ENCODE peak calls at places on chromosome 10, in five cellular contexts. One of them, this sample, is unnamed.

GRCh38 chr10:135601-136464 is 578 bp downstream of the ZMYND11 start:
- DNase-seq in transverse colon: peak
- DNase-seq in HCT116: no peak
- DNase-seq in sigmoid colon: peak
- DNase-seq in stomach: peak
- DNase-seq in this sample: peak

GRCh38 chr10:74909665-74910064 is 83.3 kb downstream of the KAT6B start:
- DNase-seq in transverse colon: no peak
- DNase-seq in HCT116: no peak
- DNase-seq in sigmoid colon: no peak
- DNase-seq in stomach: no peak
- DNase-seq in this sample: no peak

GRCh38 chr10:50152792-50153272 is 85.1 kb downstream of the WASHC2A start:
- DNase-seq in transverse colon: no peak
- DNase-seq in HCT116: no peak
- DNase-seq in sigmoid colon: no peak
- DNase-seq in stomach: peak
- DNase-seq in this sample: no peak

GRCh38 chr10:22693371-22693784 is 21.0 kb downstream of the PIP4K2A start:
- DNase-seq in transverse colon: no peak
- DNase-seq in HCT116: no peak
- DNase-seq in sigmoid colon: no peak
- DNase-seq in stomach: no peak
- DNase-seq in this sample: no peak

GRCh38 chr10:3136336-3136735 is 36.2 kb downstream of the PITRM1 start:
- DNase-seq in transverse colon: no peak
- DNase-seq in HCT116: no peak
- DNase-seq in sigmoid colon: peak
- DNase-seq in stomach: no peak
- DNase-seq in this sample: no peak

GRCh38 chr10:102122450-102122849 is 2.3 kb upstream of the LDB1 start:
- DNase-seq in transverse colon: no peak
- DNase-seq in HCT116: no peak
- DNase-seq in sigmoid colon: no peak
- DNase-seq in stomach: no peak
- DNase-seq in this sample: no peak

GRCh38 chr10:16848562-16849154 is 31.4 kb upstream of the RSU1 start:
- DNase-seq in transverse colon: no peak
- DNase-seq in HCT116: no peak
- DNase-seq in sigmoid colon: no peak
- DNase-seq in stomach: no peak
- DNase-seq in this sample: no peak

GRCh38 chr10:17232276-17232987 is 4.4 kb downstream of the VIM start:
- DNase-seq in transverse colon: no peak
- DNase-seq in HCT116: no peak
- DNase-seq in sigmoid colon: no peak
- DNase-seq in stomach: no peak
- DNase-seq in this sample: no peak

GRCh38 chr10:63819753-63820347 is 298.6 kb downstream of the REEP3 start:
- DNase-seq in transverse colon: peak
- DNase-seq in HCT116: peak
- DNase-seq in sigmoid colon: peak
- DNase-seq in stomach: peak
- DNase-seq in this sample: peak

GRCh38 chr10:114715171-114715670 is 57.1 kb upstream of the ABLIM1 start:
- DNase-seq in transverse colon: no peak
- DNase-seq in HCT116: no peak
- DNase-seq in sigmoid colon: no peak
- DNase-seq in stomach: no peak
- DNase-seq in this sample: no peak

GRCh38 chr10:106268000-106268399 is 896.5 kb downstream of the SORCS1 start:
- DNase-seq in transverse colon: no peak
- DNase-seq in HCT116: no peak
- DNase-seq in sigmoid colon: no peak
- DNase-seq in stomach: no peak
- DNase-seq in this sample: no peak

GRCh38 chr10:96688789-96689188 is 31.5 kb downstream of the PIK3AP1 start:
- DNase-seq in transverse colon: no peak
- DNase-seq in HCT116: no peak
- DNase-seq in sigmoid colon: no peak
- DNase-seq in stomach: no peak
- DNase-seq in this sample: no peak

GRCh38 chr10:26780793-26781601 is 79.8 kb downstream of the ABI1 start:
- DNase-seq in transverse colon: no peak
- DNase-seq in HCT116: peak
- DNase-seq in sigmoid colon: no peak
- DNase-seq in stomach: no peak
- DNase-seq in this sample: peak

GRCh38 chr10:105605104-105605503 is 964.0 kb downstream of the SORCS3 start:
- DNase-seq in transverse colon: no peak
- DNase-seq in HCT116: no peak
- DNase-seq in sigmoid colon: no peak
- DNase-seq in stomach: no peak
- DNase-seq in this sample: no peak

GRCh38 chr10:80457554-80458262 is 3.6 kb downstream of the TSPAN14 start:
- DNase-seq in transverse colon: no peak
- DNase-seq in HCT116: no peak
- DNase-seq in sigmoid colon: no peak
- DNase-seq in stomach: no peak
- DNase-seq in this sample: no peak

GRCh38 chr10:26269754-26270153 is 53.2 kb downstream of the GAD2 start:
- DNase-seq in transverse colon: no peak
- DNase-seq in HCT116: peak
- DNase-seq in sigmoid colon: no peak
- DNase-seq in stomach: no peak
- DNase-seq in this sample: peak

GRCh38 chr10:112950714-112951348 is 784 bp downstream of the TCF7L2 start:
- DNase-seq in transverse colon: peak
- DNase-seq in HCT116: no peak
- DNase-seq in sigmoid colon: peak
- DNase-seq in stomach: no peak
- DNase-seq in this sample: no peak

GRCh38 chr10:114402871-114403544 is 1.3 kb downstream of the AFAP1L2 start:
- DNase-seq in transverse colon: no peak
- DNase-seq in HCT116: no peak
- DNase-seq in sigmoid colon: peak
- DNase-seq in stomach: no peak
- DNase-seq in this sample: no peak

GRCh38 chr10:69738071-69738470 is 63.6 kb upstream of the COL13A1 start:
- DNase-seq in transverse colon: no peak
- DNase-seq in HCT116: no peak
- DNase-seq in sigmoid colon: no peak
- DNase-seq in stomach: no peak
- DNase-seq in this sample: no peak

GRCh38 chr10:59803714-59804113 is 50.5 kb upstream of the MRLN start:
- DNase-seq in transverse colon: no peak
- DNase-seq in HCT116: no peak
- DNase-seq in sigmoid colon: no peak
- DNase-seq in stomach: no peak
- DNase-seq in this sample: no peak

GRCh38 chr10:126930506-126931458 is 25.6 kb downstream of the DOCK1 start:
- DNase-seq in transverse colon: no peak
- DNase-seq in HCT116: no peak
- DNase-seq in sigmoid colon: no peak
- DNase-seq in stomach: no peak
- DNase-seq in this sample: no peak

DNA sequence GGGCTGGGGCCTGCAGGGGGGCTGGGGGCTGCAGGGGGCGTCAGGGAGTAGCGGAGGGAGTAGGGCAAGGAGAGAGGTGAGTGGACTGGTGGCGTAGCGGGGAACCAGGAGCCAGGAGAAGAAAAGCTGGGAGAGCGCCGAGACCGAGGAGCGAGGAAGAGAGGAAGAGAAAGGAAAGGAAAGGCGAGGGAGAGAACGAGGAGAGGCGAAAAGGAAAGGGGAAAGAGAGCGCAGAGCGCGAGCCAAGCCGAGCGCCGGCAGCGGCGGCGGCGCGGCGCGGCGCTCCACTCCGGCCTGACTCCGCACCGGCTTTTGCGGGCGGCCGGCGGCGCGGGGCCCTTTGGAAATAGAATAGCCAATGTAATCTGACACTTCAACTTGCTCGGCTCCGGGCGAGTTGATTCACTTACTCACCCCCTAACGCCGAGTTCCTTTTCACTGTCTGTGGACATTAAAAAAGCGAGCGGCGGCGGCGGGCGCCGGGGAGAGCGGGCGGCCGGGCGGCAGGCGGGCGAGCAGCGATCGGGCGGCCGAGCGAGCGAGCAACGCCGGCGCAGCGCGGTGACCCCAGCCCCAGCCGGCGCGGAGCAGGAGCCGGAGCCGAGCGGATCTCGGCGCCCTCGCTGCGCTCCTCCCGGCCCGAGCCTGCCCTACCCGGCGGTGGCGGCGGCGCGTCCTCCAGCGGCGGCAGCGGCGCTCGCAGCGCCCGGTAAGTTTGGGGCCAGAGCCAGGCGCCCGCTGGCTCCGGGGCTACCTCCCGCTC is at the start of gene ZMIZ1:
- DNase-seq in transverse colon: peak
- DNase-seq in HCT116: peak
- DNase-seq in sigmoid colon: peak
- DNase-seq in stomach: peak
- DNase-seq in this sample: peak
- TF ChIP-seq POLR2A in transverse colon: peak
- TF ChIP-seq POLR2A in HCT116: peak
- TF ChIP-seq POLR2A in sigmoid colon: no peak
- TF ChIP-seq POLR2A in stomach: no peak
- TF ChIP-seq POLR2A in this sample: peak

DNA sequence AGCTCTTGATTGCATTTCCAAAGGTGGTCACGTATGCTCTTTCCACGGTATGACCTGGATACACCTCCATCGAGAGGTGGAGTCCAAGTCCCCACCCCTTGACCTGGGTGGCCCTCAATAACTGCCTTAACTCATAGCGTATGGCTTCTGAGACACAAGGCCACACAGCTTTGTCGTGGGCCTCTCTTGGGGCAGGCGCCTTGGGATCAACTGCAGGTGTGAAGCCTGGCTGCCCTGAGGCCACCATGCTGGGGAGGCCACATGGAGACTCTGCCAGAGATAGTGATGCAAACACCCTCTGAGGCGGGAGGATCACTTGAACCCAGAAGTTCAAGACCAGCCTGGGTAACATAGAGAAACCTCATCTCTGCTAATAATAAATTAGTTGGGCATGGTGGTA is 30.7 kb upstream of the RASGEF1A start:
- DNase-seq in transverse colon: no peak
- DNase-seq in HCT116: no peak
- DNase-seq in sigmoid colon: no peak
- DNase-seq in stomach: no peak
- DNase-seq in this sample: no peak
- TF ChIP-seq POLR2A in transverse colon: no peak
- TF ChIP-seq POLR2A in HCT116: no peak
- TF ChIP-seq POLR2A in sigmoid colon: no peak
- TF ChIP-seq POLR2A in stomach: no peak
- TF ChIP-seq POLR2A in this sample: no peak

GRCh38 chr10:5147255-5147980 is 37.5 kb downstream of the AKR1C8 start:
- DNase-seq in transverse colon: peak
- DNase-seq in HCT116: no peak
- DNase-seq in sigmoid colon: no peak
- DNase-seq in stomach: peak
- DNase-seq in this sample: no peak
- TF ChIP-seq POLR2A in transverse colon: no peak
- TF ChIP-seq POLR2A in HCT116: no peak
- TF ChIP-seq POLR2A in sigmoid colon: no peak
- TF ChIP-seq POLR2A in stomach: no peak
- TF ChIP-seq POLR2A in this sample: no peak

GRCh38 chr10:43408710-43409384 is at the start of gene HNRNPF:
- DNase-seq in transverse colon: peak
- DNase-seq in HCT116: peak
- DNase-seq in sigmoid colon: peak
- DNase-seq in stomach: peak
- DNase-seq in this sample: peak
- TF ChIP-seq POLR2A in transverse colon: peak
- TF ChIP-seq POLR2A in HCT116: no peak
- TF ChIP-seq POLR2A in sigmoid colon: peak
- TF ChIP-seq POLR2A in stomach: peak
- TF ChIP-seq POLR2A in this sample: peak

GRCh38 chr10:132516771-132517725 is 20.5 kb upstream of the INPP5A start:
- DNase-seq in transverse colon: peak
- DNase-seq in HCT116: no peak
- DNase-seq in sigmoid colon: peak
- DNase-seq in stomach: peak
- DNase-seq in this sample: peak
- TF ChIP-seq POLR2A in transverse colon: peak
- TF ChIP-seq POLR2A in HCT116: no peak
- TF ChIP-seq POLR2A in sigmoid colon: no peak
- TF ChIP-seq POLR2A in stomach: no peak
- TF ChIP-seq POLR2A in this sample: no peak

GRCh38 chr10:97689637-97690036 is 2.6 kb upstream of the AVPI1 start:
- DNase-seq in transverse colon: no peak
- DNase-seq in HCT116: peak
- DNase-seq in sigmoid colon: no peak
- DNase-seq in stomach: peak
- DNase-seq in this sample: peak
- TF ChIP-seq POLR2A in transverse colon: no peak
- TF ChIP-seq POLR2A in HCT116: no peak
- TF ChIP-seq POLR2A in sigmoid colon: no peak
- TF ChIP-seq POLR2A in stomach: no peak
- TF ChIP-seq POLR2A in this sample: no peak

DNA sequence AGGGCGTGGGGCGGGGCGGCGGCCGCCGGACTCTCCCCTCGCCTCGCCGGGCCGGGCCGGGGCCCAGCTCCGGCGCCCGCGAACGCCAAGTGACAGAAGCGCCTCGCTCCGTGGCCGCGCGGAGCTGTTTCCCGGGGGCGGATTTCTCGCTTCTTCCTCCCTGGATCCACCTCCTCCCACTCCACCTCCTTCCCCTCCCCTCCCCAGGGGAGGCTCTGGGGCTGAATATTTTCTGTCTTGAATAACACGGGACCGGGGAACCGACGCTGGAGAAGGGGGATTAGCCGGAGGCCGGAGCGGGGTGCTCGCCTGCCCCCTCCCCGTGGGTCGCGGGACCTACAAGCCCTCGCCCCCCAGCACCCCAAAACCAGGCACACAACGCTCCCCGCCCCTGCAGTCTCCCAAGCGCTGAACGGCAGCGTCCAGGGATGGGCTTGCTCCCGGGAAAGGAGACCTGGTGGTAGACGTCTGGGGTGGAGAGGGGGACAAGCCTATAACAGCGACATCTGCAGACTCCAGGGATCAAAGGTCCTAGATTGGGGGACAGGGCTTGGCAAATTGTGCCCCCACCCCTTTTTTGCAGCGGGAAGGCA is at the start of gene ARHGAP21:
- DNase-seq in transverse colon: peak
- DNase-seq in HCT116: no peak
- DNase-seq in sigmoid colon: peak
- DNase-seq in stomach: peak
- DNase-seq in this sample: no peak
- TF ChIP-seq POLR2A in transverse colon: no peak
- TF ChIP-seq POLR2A in HCT116: no peak
- TF ChIP-seq POLR2A in sigmoid colon: peak
- TF ChIP-seq POLR2A in stomach: no peak
- TF ChIP-seq POLR2A in this sample: peak

DNA sequence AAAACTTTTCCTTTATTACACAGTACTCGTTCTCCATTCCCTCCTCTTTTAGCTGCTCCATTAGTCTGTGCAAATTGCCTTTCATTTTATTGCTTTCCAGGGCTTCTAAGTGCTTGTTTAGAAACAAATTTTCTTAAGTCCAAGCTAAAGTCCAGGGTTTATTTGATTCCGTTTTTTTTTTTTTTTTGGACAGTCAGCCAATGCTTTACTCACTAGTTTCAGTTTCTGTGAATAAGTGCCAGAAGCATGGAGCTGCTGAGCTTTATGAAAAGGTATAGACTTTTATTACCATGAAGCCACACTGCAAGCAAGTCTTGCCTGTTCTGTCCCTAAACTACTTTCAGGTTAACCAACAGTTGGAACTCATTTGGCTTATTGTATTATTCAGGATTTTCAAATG is 455.0 kb downstream of the GFRA1 start:
- DNase-seq in transverse colon: no peak
- DNase-seq in HCT116: no peak
- DNase-seq in sigmoid colon: no peak
- DNase-seq in stomach: no peak
- DNase-seq in this sample: no peak
- TF ChIP-seq POLR2A in transverse colon: no peak
- TF ChIP-seq POLR2A in HCT116: no peak
- TF ChIP-seq POLR2A in sigmoid colon: no peak
- TF ChIP-seq POLR2A in stomach: no peak
- TF ChIP-seq POLR2A in this sample: no peak

This sample was measured in H54.